ENCODE peak calls at places on chromosomes 3 and 15, in eight cellular contexts. P is gastrocnemius medialis; B is psoas muscle; N is CD8-positive, alpha-beta memory T cell; F is heart right ventricle; O is RWPE1; W is HCT116; M is Karpas-422. A is an unnamed sample.

GRCh38 chr3:47848599-47849117 is 45.7 kb downstream of the DHX30 start:
- DNase-seq in P (no peak), B (no peak), N (no peak), F (peak), O (no peak), W (no peak), M (no peak), A (no peak)

GRCh38 chr3:117118604-117119003 is 409.0 kb downstream of the TUSC7 start:
- DNase-seq in P (no peak), B (no peak), N (no peak), F (no peak), O (no peak), W (no peak), M (no peak), A (no peak)

GRCh38 chr15:40003491-40003916 is 35.5 kb downstream of the SRP14 start:
- DNase-seq in P (no peak), B (no peak), N (no peak), F (no peak), O (no peak), W (no peak), M (no peak), A (no peak)

GRCh38 chr3:41893977-41894376 is 67.9 kb downstream of the ULK4 start:
- DNase-seq in P (no peak), B (no peak), N (peak), F (no peak), O (peak), W (peak), M (peak), A (no peak)

GRCh38 chr3:34260266-34260990 is 462.0 kb downstream of the PDCD6IP start:
- DNase-seq in P (no peak), B (peak), N (no peak), F (no peak), O (peak), W (peak), M (peak), A (peak)

GRCh38 chr3:171380711-171381435 is 79.3 kb downstream of the TNIK start:
- DNase-seq in P (no peak), B (no peak), N (no peak), F (no peak), O (no peak), W (no peak), M (no peak), A (no peak)

GRCh38 chr3:183534249-183534648 is 21.3 kb downstream of the KLHL6 start:
- DNase-seq in P (no peak), B (no peak), N (no peak), F (no peak), O (no peak), W (no peak), M (no peak), A (no peak)

GRCh38 chr15:60546764-60547163 is 67.8 kb upstream of the ICE2 start:
- DNase-seq in P (no peak), B (no peak), N (no peak), F (no peak), O (no peak), W (no peak), M (no peak), A (no peak)

GRCh38 chr3:196454935-196455334 is 22.7 kb upstream of the UBXN7 start:
- DNase-seq in P (peak), B (peak), N (no peak), F (no peak), O (no peak), W (no peak), M (no peak), A (no peak)

GRCh38 chr3:52225452-52226228 is at the start of gene TLR9:
- DNase-seq in P (no peak), B (peak), N (no peak), F (no peak), O (no peak), W (no peak), M (peak), A (no peak)

GRCh38 chr3:172257638-172258400 is 190.4 kb downstream of the GHSR start:
- DNase-seq in P (no peak), B (no peak), N (no peak), F (no peak), O (no peak), W (no peak), M (no peak), A (no peak)

GRCh38 chr3:183638092-183638644 is 2.7 kb downstream of the KLHL24 start:
- DNase-seq in P (no peak), B (no peak), N (no peak), F (no peak), O (no peak), W (no peak), M (no peak), A (no peak)

GRCh38 chr3:11198495-11198894 is 44.2 kb downstream of the HRH1 start:
- DNase-seq in P (no peak), B (no peak), N (no peak), F (no peak), O (no peak), W (no peak), M (no peak), A (no peak)

GRCh38 chr3:11199902-11200678 is 45.8 kb downstream of the HRH1 start:
- DNase-seq in P (no peak), B (no peak), N (no peak), F (no peak), O (no peak), W (no peak), M (no peak), A (no peak)

GRCh38 chr3:11201246-11202024 is 47.1 kb downstream of the HRH1 start:
- DNase-seq in P (peak), B (no peak), N (no peak), F (no peak), O (peak), W (no peak), M (no peak), A (no peak)

GRCh38 chr3:11198070-11198469 is 43.8 kb downstream of the HRH1 start:
- DNase-seq in P (no peak), B (no peak), N (no peak), F (no peak), O (no peak), W (no peak), M (no peak), A (no peak)

DNA sequence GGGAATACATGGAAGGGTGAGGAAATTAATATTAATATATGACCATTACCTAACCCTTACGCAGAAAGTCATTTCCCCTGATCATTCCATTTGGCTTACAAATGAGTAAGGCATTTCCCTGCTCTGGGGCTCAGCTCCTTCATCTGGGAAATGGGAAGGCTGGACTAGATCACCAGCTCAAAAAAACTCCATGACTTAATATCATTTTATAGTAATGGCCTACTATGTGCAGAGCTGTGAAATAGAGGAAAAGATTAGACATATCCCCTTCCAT is 46.3 kb downstream of the HRH1 start:
- DNase-seq in P (no peak), B (no peak), N (no peak), F (no peak), O (no peak), W (no peak), M (no peak), A (no peak)
- H3K27ac ChIP-seq in P (no peak), B (no peak), N (no peak), F (no peak), O (peak), W (no peak), M (no peak), A (no peak)

GRCh38 chr15:41779662-41780157 is 5.4 kb downstream of the MAPKBP1 start:
- DNase-seq in P (no peak), B (no peak), N (no peak), F (no peak), O (no peak), W (no peak), M (no peak), A (no peak)
- H3K27ac ChIP-seq in P (peak), B (peak), N (no peak), F (no peak), O (peak), W (no peak), M (peak), A (no peak)

DNA sequence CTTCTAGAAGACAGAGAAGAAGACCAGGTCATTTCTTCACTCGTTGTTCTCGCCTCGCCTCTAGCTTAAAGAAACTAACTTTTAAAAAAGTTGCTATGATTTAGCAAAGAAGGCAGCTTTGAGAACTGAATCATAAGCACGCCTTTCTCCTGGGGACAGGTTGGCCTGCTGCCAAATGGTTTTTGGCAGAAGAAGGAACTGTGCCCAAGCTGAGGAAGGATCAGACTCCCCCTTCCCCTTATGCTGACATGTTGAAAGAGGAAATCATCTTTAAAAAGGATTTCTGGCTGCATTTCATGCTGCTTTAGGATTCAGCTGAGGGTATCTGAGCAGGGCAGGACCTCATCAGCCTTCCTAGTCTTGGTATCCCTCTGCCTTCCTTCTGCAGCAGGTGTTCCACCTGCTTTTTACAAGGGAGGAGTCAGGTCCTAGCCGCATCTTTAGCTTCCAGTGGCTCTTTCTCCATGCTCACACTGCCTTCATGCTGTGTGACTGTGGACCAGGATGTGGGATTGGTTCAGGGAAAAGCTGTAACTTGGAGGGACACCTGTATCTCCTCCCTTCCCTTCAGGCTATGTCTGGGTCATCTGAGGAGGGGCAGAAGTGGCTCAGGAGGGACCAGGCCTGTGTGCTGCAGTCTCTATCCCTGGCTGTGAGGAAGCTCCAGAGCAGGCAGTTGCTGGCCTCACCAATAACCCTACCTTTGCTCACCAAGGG is 34.1 kb upstream of the HACD2 start:
- DNase-seq in P (peak), B (peak), N (no peak), F (peak), O (no peak), W (no peak), M (peak), A (no peak)
- H3K27ac ChIP-seq in P (no peak), B (no peak), N (no peak), F (no peak), O (peak), W (no peak), M (peak), A (peak)

GRCh38 chr3:101836907-101837598 is 12.3 kb upstream of the NFKBIZ start:
- DNase-seq in P (no peak), B (no peak), N (no peak), F (no peak), O (no peak), W (no peak), M (no peak), A (no peak)
- H3K27ac ChIP-seq in P (peak), B (no peak), N (no peak), F (no peak), O (no peak), W (no peak), M (no peak), A (no peak)

GRCh38 chr15:58639002-58639756 is 110.3 kb downstream of the ADAM10 start:
- DNase-seq in P (no peak), B (no peak), N (no peak), F (no peak), O (no peak), W (no peak), M (no peak), A (no peak)

GRCh38 chr15:58643996-58644395 is 105.5 kb downstream of the ADAM10 start:
- DNase-seq in P (no peak), B (no peak), N (no peak), F (no peak), O (no peak), W (no peak), M (no peak), A (no peak)

GRCh38 chr15:58639992-58640391 is 109.5 kb downstream of the ADAM10 start:
- DNase-seq in P (no peak), B (no peak), N (no peak), F (no peak), O (no peak), W (no peak), M (no peak), A (no peak)

DNA sequence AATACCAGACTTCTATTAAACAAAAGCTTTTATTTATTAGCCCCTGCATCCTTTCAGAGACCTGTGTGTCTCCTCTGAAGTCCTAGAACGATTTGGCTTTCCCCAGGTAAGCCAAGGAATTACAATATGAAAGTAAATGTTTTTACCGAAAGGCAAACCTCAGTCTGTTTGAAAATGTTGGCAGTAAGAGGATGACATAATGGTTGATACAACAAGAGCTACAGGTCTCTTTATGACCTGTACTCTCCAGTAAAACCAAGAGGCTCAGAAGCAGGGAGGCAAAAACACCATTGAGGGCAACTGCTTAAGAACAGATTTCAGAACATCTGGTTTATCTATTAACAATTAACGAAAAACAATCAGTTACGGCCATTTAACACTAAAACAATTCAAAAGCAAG is 107.8 kb downstream of the ADAM10 start:
- DNase-seq in P (no peak), B (no peak), N (no peak), F (no peak), O (no peak), W (no peak), M (no peak), A (no peak)
- H3K27ac ChIP-seq in P (no peak), B (no peak), N (no peak), F (no peak), O (no peak), W (no peak), M (no peak), A (peak)

DNA sequence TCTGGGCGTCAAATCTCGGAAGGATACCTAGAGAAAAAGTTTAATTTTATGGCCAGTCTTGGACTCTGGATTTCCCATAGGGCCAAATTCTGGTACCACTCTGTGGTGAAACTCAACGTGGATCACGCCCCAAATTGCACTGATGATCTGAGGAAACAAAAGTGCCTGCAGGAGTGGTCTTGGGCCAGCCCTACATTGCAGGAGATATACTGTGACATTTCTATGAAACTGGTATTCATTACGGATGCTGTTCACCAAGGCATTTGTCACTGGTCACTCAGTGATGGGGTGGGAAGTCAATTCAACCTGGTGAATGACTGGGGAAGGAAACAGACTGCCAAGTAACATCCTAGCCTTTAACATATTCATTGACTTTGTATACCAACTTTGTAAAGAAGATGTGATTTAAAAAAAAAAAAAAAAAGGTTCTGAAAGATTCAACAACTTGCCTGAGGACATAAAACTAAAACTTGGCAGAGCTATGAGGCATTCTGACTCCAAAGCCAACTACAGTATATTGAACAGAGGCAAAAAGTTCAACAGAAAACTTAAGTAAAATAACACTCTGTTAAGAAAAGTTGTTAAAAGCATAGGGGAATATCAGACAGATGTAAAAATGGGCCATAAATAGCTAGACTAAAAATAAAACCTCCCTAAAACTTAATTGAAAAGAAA is 23.6 kb downstream of the GOLIM4 start:
- DNase-seq in P (no peak), B (no peak), N (no peak), F (no peak), O (no peak), W (no peak), M (no peak), A (no peak)
- H3K27ac ChIP-seq in P (no peak), B (no peak), N (no peak), F (no peak), O (peak), W (peak), M (no peak), A (no peak)

GRCh38 chr15:92638291-92638708 is 17.3 kb downstream of the FAM174B start:
- DNase-seq in P (no peak), B (no peak), N (no peak), F (no peak), O (no peak), W (no peak), M (no peak), A (no peak)
- H3K27ac ChIP-seq in P (peak), B (peak), N (no peak), F (no peak), O (no peak), W (no peak), M (no peak), A (no peak)

DNA sequence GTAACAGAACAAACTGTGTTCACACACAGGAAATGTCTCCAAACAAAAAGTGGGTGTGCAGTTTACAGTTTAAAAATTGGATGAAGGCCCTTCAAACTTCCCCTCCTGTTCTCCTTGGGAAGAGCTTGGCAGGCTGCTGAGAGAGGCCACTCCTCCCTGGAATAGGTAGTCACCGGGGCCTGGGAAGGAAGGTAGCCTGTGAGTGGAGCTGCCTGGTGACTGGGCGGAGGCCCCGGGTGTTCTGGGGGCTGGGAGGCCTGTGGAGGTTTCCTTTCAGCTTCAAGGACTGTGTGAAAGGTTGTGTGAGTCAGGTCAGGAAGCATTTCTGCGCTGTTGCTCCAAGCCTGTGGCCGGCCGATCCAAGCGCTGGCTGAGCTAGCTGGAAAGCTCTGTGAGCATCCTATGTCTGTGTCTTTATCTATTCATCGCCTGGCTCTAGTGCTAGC is 14.1 kb downstream of the SLCO3A1 start:
- DNase-seq in P (peak), B (peak), N (no peak), F (peak), O (peak), W (peak), M (no peak), A (no peak)
- H3K27ac ChIP-seq in P (peak), B (peak), N (no peak), F (peak), O (peak), W (peak), M (peak), A (peak)